ENCODE peak calls at places on chromosome X, in nine cellular contexts. One of them, this sample, is unnamed.

GRCh38 chrX:25527596-25527995 is 511.8 kb upstream of the ARX start:
- DNase-seq in cardiac muscle cell: no peak
- DNase-seq in left ventricle myocardium inferior: no peak
- DNase-seq in brain microvascular endothelial cell: no peak
- DNase-seq in suprapubic skin: no peak
- DNase-seq in endodermal cell: no peak
- DNase-seq in fibroblast of lung: no peak
- DNase-seq in SK-N-SH: no peak
- DNase-seq in AG04450: no peak
- DNase-seq in this sample: no peak

GRCh38 chrX:11259437-11259836 is 33.8 kb upstream of the AMELX start:
- DNase-seq in AG04450: no peak
- DNase-seq in brain microvascular endothelial cell: no peak
- DNase-seq in endodermal cell: no peak
- DNase-seq in fibroblast of lung: no peak
- DNase-seq in cardiac muscle cell: no peak
- DNase-seq in suprapubic skin: no peak
- DNase-seq in left ventricle myocardium inferior: no peak
- DNase-seq in SK-N-SH: no peak
- DNase-seq in this sample: no peak

GRCh38 chrX:136953867-136954787 is 73.6 kb upstream of the RBMX start:
- DNase-seq in AG04450: no peak
- DNase-seq in left ventricle myocardium inferior: peak; percentile 17
- DNase-seq in endodermal cell: peak; percentile 87
- DNase-seq in fibroblast of lung: peak; percentile 74
- DNase-seq in suprapubic skin: no peak
- DNase-seq in brain microvascular endothelial cell: peak; percentile 74
- DNase-seq in SK-N-SH: peak; percentile 66
- DNase-seq in cardiac muscle cell: peak; percentile 72
- DNase-seq in this sample: no peak

GRCh38 chrX:13165266-13165665 is 120.8 kb upstream of the FAM9C start:
- DNase-seq in suprapubic skin: no peak
- DNase-seq in cardiac muscle cell: no peak
- DNase-seq in left ventricle myocardium inferior: no peak
- DNase-seq in brain microvascular endothelial cell: no peak
- DNase-seq in SK-N-SH: no peak
- DNase-seq in endodermal cell: no peak
- DNase-seq in AG04450: no peak
- DNase-seq in fibroblast of lung: peak; percentile 39
- DNase-seq in this sample: no peak

GRCh38 chrX:118807151-118808017 is 16.2 kb upstream of the ZCCHC12 start:
- DNase-seq in cardiac muscle cell: peak; percentile 52
- DNase-seq in AG04450: no peak
- DNase-seq in endodermal cell: peak; percentile 76
- DNase-seq in SK-N-SH: peak; percentile 45
- DNase-seq in suprapubic skin: no peak
- DNase-seq in left ventricle myocardium inferior: peak; percentile 14
- DNase-seq in brain microvascular endothelial cell: peak; percentile 6
- DNase-seq in fibroblast of lung: peak; percentile 54
- DNase-seq in this sample: no peak

GRCh38 chrX:42732506-42732905 is 45.5 kb downstream of the PPP1R2C start:
- DNase-seq in fibroblast of lung: peak; percentile 22
- DNase-seq in SK-N-SH: no peak
- DNase-seq in left ventricle myocardium inferior: peak; percentile 15
- DNase-seq in brain microvascular endothelial cell: peak; percentile 14
- DNase-seq in endodermal cell: no peak
- DNase-seq in cardiac muscle cell: no peak
- DNase-seq in AG04450: no peak
- DNase-seq in suprapubic skin: no peak
- DNase-seq in this sample: no peak

GRCh38 chrX:132443736-132444135 is 45.1 kb downstream of the MBNL3 start:
- DNase-seq in suprapubic skin: no peak
- DNase-seq in SK-N-SH: no peak
- DNase-seq in brain microvascular endothelial cell: no peak
- DNase-seq in cardiac muscle cell: no peak
- DNase-seq in endodermal cell: no peak
- DNase-seq in left ventricle myocardium inferior: no peak
- DNase-seq in fibroblast of lung: peak; percentile 63
- DNase-seq in AG04450: no peak
- DNase-seq in this sample: no peak

GRCh38 chrX:77917294-77917933 is 6.9 kb downstream of the ATP7A start:
- DNase-seq in SK-N-SH: no peak
- DNase-seq in suprapubic skin: no peak
- DNase-seq in fibroblast of lung: no peak
- DNase-seq in endodermal cell: no peak
- DNase-seq in left ventricle myocardium inferior: no peak
- DNase-seq in AG04450: no peak
- DNase-seq in cardiac muscle cell: no peak
- DNase-seq in brain microvascular endothelial cell: no peak
- DNase-seq in this sample: no peak

GRCh38 chrX:2664497-2664896 is 26.6 kb upstream of the CD99 start:
- DNase-seq in SK-N-SH: no peak
- DNase-seq in fibroblast of lung: peak; percentile 74
- DNase-seq in AG04450: peak; percentile 68
- DNase-seq in suprapubic skin: no peak
- DNase-seq in cardiac muscle cell: no peak
- DNase-seq in brain microvascular endothelial cell: peak; percentile 67
- DNase-seq in endodermal cell: no peak
- DNase-seq in left ventricle myocardium inferior: peak; percentile 54
- DNase-seq in this sample: no peak

GRCh38 chrX:29947225-29947624 is 268.1 kb upstream of the MAGEB2 start:
- DNase-seq in brain microvascular endothelial cell: no peak
- DNase-seq in cardiac muscle cell: no peak
- DNase-seq in left ventricle myocardium inferior: no peak
- DNase-seq in suprapubic skin: no peak
- DNase-seq in SK-N-SH: no peak
- DNase-seq in AG04450: no peak
- DNase-seq in endodermal cell: no peak
- DNase-seq in fibroblast of lung: no peak
- DNase-seq in this sample: no peak

GRCh38 chrX:154539077-154539476 is 7.6 kb downstream of the G6PD start:
- DNase-seq in suprapubic skin: no peak
- DNase-seq in left ventricle myocardium inferior: no peak
- DNase-seq in SK-N-SH: peak; percentile 57
- DNase-seq in endodermal cell: no peak
- DNase-seq in AG04450: no peak
- DNase-seq in cardiac muscle cell: no peak
- DNase-seq in brain microvascular endothelial cell: no peak
- DNase-seq in fibroblast of lung: no peak
- DNase-seq in this sample: no peak

GRCh38 chrX:116232833-116233232 is 62.3 kb downstream of the AGTR2 start:
- DNase-seq in suprapubic skin: no peak
- DNase-seq in brain microvascular endothelial cell: peak; percentile 37
- DNase-seq in endodermal cell: no peak
- DNase-seq in left ventricle myocardium inferior: no peak
- DNase-seq in cardiac muscle cell: no peak
- DNase-seq in AG04450: no peak
- DNase-seq in fibroblast of lung: peak; percentile 79
- DNase-seq in SK-N-SH: no peak
- DNase-seq in this sample: no peak

GRCh38 chrX:128805236-128805635 is 718.1 kb downstream of the SMARCA1 start:
- DNase-seq in SK-N-SH: no peak
- DNase-seq in brain microvascular endothelial cell: no peak
- DNase-seq in fibroblast of lung: no peak
- DNase-seq in left ventricle myocardium inferior: no peak
- DNase-seq in suprapubic skin: no peak
- DNase-seq in endodermal cell: no peak
- DNase-seq in cardiac muscle cell: no peak
- DNase-seq in AG04450: no peak
- DNase-seq in this sample: no peak

DNA sequence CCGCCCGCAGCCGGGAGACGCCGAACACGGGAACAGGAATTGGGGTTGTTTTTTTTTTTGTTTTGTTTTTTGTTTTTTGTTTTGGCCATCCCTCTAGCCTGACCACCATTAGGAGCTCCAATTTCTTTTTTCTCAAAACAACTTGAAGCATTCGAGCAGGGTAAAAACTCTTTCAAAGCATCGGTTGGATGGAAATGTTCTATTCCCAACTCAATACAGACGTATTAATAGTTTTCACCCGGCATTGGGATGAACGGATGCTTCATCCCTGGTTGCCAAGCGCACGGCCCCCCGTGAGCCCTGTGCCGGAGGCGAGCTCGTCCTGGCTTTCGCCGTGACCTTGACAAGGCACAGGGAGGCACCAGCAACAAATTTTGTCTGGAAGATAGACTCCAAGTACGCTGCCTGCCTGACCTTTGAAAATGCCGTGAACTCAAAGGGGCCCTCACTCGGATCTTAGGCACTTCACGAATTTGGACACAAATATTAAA is 352 bp upstream of the MAP3K15 start:
- DNase-seq in left ventricle myocardium inferior: no peak
- DNase-seq in endodermal cell: no peak
- DNase-seq in fibroblast of lung: no peak
- DNase-seq in cardiac muscle cell: no peak
- DNase-seq in brain microvascular endothelial cell: no peak
- DNase-seq in AG04450: no peak
- DNase-seq in suprapubic skin: no peak
- DNase-seq in SK-N-SH: peak; percentile 27
- DNase-seq in this sample: no peak
- TF ChIP-seq CTCF in left ventricle myocardium inferior: peak; percentile 40
- TF ChIP-seq CTCF in endodermal cell: peak; percentile 74
- TF ChIP-seq CTCF in fibroblast of lung: no peak
- TF ChIP-seq CTCF in cardiac muscle cell: no peak
- TF ChIP-seq CTCF in brain microvascular endothelial cell: peak; percentile 1
- TF ChIP-seq CTCF in AG04450: no peak
- TF ChIP-seq CTCF in suprapubic skin: no peak
- TF ChIP-seq CTCF in SK-N-SH: peak; percentile 20
- TF ChIP-seq CTCF in this sample: no peak

GRCh38 chrX:103376979-103377324 is 614 bp downstream of the BEX3 start:
- DNase-seq in SK-N-SH: peak; percentile 67
- DNase-seq in cardiac muscle cell: peak; percentile 52
- DNase-seq in AG04450: no peak
- DNase-seq in endodermal cell: peak; percentile 81
- DNase-seq in left ventricle myocardium inferior: no peak
- DNase-seq in suprapubic skin: no peak
- DNase-seq in brain microvascular endothelial cell: no peak
- DNase-seq in fibroblast of lung: peak; percentile 50
- DNase-seq in this sample: no peak
- H3K27ac ChIP-seq in SK-N-SH: peak overlapping the region; percentile 49
- H3K27ac ChIP-seq in cardiac muscle cell: peak overlapping the region; percentile 98
- H3K27ac ChIP-seq in AG04450: peak overlapping the region; percentile 52
- H3K27ac ChIP-seq in endodermal cell: peak overlapping the region; percentile 66
- H3K27ac ChIP-seq in left ventricle myocardium inferior: peak overlapping the region; percentile 79
- H3K27ac ChIP-seq in suprapubic skin: peak overlapping the region; percentile 75
- H3K27ac ChIP-seq in brain microvascular endothelial cell: peak overlapping the region; percentile 51
- H3K27ac ChIP-seq in fibroblast of lung: peak overlapping the region; percentile 71
- H3K27ac ChIP-seq in this sample: peak overlapping the region; percentile 61

GRCh38 chrX:96204928-96205327 is 479.7 kb upstream of the DIAPH2 start:
- DNase-seq in SK-N-SH: no peak
- DNase-seq in suprapubic skin: no peak
- DNase-seq in left ventricle myocardium inferior: no peak
- DNase-seq in endodermal cell: no peak
- DNase-seq in brain microvascular endothelial cell: no peak
- DNase-seq in fibroblast of lung: no peak
- DNase-seq in cardiac muscle cell: no peak
- DNase-seq in AG04450: no peak
- DNase-seq in this sample: no peak
- TF ChIP-seq CTCF in SK-N-SH: no peak
- TF ChIP-seq CTCF in suprapubic skin: no peak
- TF ChIP-seq CTCF in left ventricle myocardium inferior: no peak
- TF ChIP-seq CTCF in endodermal cell: no peak
- TF ChIP-seq CTCF in brain microvascular endothelial cell: no peak
- TF ChIP-seq CTCF in fibroblast of lung: no peak
- TF ChIP-seq CTCF in cardiac muscle cell: no peak
- TF ChIP-seq CTCF in AG04450: no peak
- TF ChIP-seq CTCF in this sample: no peak

DNA sequence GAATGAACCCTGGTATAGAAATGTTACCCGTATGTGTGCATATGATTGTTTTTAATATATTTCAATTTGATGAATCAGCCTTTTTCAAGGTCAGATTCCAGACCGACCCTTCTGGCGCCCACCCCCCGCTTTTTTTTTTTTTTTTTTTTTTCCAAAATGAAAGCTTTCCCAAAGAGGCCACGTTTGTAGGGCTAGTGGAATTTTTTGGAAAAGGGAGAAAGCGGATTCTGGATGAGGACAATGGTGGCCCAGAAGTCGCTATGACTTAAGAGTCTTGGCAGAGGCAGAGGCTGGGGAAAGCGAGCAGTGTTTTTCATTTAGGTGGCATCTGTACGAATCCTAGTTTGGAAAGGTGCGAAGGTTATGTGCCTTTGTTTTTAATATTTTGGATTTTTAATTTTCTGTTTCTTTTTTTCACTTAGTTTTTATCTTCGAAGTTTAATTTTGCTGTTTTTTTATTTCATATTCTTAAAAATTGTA is 14.6 kb downstream of the NDUFB11 start:
- DNase-seq in endodermal cell: no peak
- DNase-seq in suprapubic skin: no peak
- DNase-seq in fibroblast of lung: peak; percentile 4
- DNase-seq in cardiac muscle cell: no peak
- DNase-seq in left ventricle myocardium inferior: no peak
- DNase-seq in brain microvascular endothelial cell: no peak
- DNase-seq in SK-N-SH: no peak
- DNase-seq in AG04450: no peak
- DNase-seq in this sample: no peak
- H3K27ac ChIP-seq in endodermal cell: no peak overlapping the region
- H3K27ac ChIP-seq in suprapubic skin: peak overlapping the region; percentile 79
- H3K27ac ChIP-seq in fibroblast of lung: peak overlapping the region; percentile 43
- H3K27ac ChIP-seq in cardiac muscle cell: no peak overlapping the region
- H3K27ac ChIP-seq in left ventricle myocardium inferior: peak overlapping the region; percentile 87
- H3K27ac ChIP-seq in brain microvascular endothelial cell: no peak overlapping the region
- H3K27ac ChIP-seq in SK-N-SH: peak overlapping the region; percentile 39
- H3K27ac ChIP-seq in AG04450: no peak overlapping the region
- H3K27ac ChIP-seq in this sample: peak overlapping the region; percentile 57

This sample was measured in coronary artery.